ENCODE peak calls at places on chromosomes 6 and 20, in four cellular contexts. M is CD8-positive, alpha-beta T cell; A is tibial artery; N is A549. L is an unnamed sample. For H3K4me1, the result is how much of the 10 kb centered on the place peaks cover.

GRCh38 chr20:5463007-5463686 is 146.4 kb upstream of the PROKR2 start:
- DNase-seq in M (no peak), A (no peak), N (no peak), L (no peak)

GRCh38 chr6:1787894-1788293 is 178.2 kb downstream of the FOXC1 start:
- DNase-seq in M (no peak), A (peak), N (no peak), L (peak)

GRCh38 chr6:142328070-142328469 is 26.3 kb downstream of the ADGRG6 start:
- DNase-seq in M (no peak), A (no peak), N (no peak), L (no peak)

GRCh38 chr6:158321960-158322359 is 9.7 kb downstream of the TULP4 start:
- DNase-seq in M (no peak), A (no peak), N (no peak), L (no peak)

GRCh38 chr6:138545621-138545980 is 46.3 kb upstream of the NHSL1 start:
- DNase-seq in M (no peak), A (peak), N (no peak), L (no peak)

GRCh38 chr6:33962186-33962585 is 158.4 kb upstream of the MLN start:
- DNase-seq in M (no peak), A (no peak), N (no peak), L (peak)

GRCh38 chr6:159645659-159646058 is 47.4 kb downstream of the SOD2 start:
- DNase-seq in M (no peak), A (no peak), N (no peak), L (no peak)

GRCh38 chr6:160348552-160349441 is 619 bp downstream of the SLC22A3 start:
- DNase-seq in M (no peak), A (no peak), N (peak), L (no peak)

GRCh38 chr6:113953346-113953745 is 17.6 kb downstream of the HDAC2 start:
- DNase-seq in M (no peak), A (no peak), N (no peak), L (no peak)

GRCh38 chr6:111534366-111534765 is 51.3 kb upstream of the REV3L start:
- DNase-seq in M (no peak), A (no peak), N (peak), L (no peak)

GRCh38 chr20:33675127-33675954 is 1.1 kb upstream of the NECAB3 start:
- DNase-seq in M (no peak), A (peak), N (no peak), L (no peak)

GRCh38 chr20:61268024-61268423 is 16.0 kb downstream of the CDH4 start:
- DNase-seq in M (no peak), A (no peak), N (no peak), L (no peak)

GRCh38 chr6:6942826-6943225 is 164.9 kb upstream of the RREB1 start:
- DNase-seq in M (no peak), A (peak), N (no peak), L (no peak)

GRCh38 chr6:45422541-45423110 is 44.9 kb upstream of the SUPT3H start:
- DNase-seq in M (peak), A (no peak), N (peak), L (no peak)

GRCh38 chr6:3410385-3411360 is 46.2 kb downstream of the SLC22A23 start:
- DNase-seq in M (peak), A (peak), N (peak), L (no peak)

DNA sequence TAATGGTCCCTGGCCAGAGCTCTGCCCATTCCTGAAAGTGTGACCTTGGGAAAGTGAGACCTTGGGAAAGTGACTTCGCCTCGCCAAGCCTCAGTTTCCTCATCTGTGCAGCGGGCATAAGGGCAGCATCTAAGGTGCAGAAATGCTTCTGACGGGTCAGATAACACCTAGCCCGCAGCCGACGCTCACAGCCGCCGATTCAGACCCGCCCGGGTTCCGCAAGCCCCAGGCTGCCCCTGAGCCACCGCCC is 486 bp downstream of the FKBP1A start:
- DNase-seq in M (no peak), A (no peak), N (no peak), L (no peak)
- H3K4me1 ChIP-seq in M (half or more), A (under half), N (under half), L (under half)

DNA sequence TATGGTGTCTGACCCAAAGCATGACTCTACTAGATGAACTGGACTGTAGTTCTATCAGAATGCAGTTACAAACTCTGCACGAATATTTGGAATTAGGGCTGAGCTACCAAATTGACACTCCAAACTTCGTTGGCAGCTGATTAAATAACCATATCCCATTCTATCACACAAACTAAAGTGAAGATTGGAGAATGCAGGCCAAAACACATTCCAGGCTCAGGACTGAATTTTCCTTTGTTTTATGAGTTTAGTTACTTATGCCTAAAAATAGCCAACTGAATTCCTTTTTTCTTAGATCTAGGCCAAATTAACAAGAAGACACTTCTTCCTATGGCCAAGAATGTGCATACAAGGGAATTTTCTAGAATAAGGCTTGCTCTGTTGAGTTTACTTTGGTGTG is 9.7 kb upstream of the KIAA0408 start:
- DNase-seq in M (no peak), A (no peak), N (no peak), L (no peak)
- H3K4me1 ChIP-seq in M (under half), A (under half), N (under half), L (under half)

DNA sequence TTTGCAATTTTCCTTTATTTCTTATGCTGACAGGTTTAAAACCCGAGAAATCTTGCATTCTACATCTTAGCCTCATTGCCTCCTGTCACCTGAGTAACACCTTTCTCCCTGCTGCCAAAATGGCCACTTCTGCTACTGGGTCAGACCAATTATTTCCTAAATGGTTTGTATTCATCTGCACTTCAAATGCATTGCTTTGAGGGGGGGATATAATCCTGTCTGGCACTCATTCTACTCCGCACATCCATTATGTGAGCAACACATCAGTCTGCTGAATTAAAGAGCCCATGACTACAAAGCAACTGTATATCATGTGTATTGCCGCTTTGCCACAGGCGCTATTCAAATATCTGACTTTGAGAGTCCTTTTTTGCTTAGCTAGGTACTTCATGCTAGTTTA is 141.6 kb upstream of the TSHZ2 start:
- DNase-seq in M (no peak), A (no peak), N (no peak), L (no peak)
- H3K4me1 ChIP-seq in M (under half), A (under half), N (under half), L (under half)

GRCh38 chr6:166203003-166203640 is 35.5 kb upstream of the TBXT start:
- DNase-seq in M (no peak), A (no peak), N (no peak), L (no peak)

GRCh38 chr6:166203641-166204222 is 36.1 kb upstream of the TBXT start:
- DNase-seq in M (no peak), A (no peak), N (no peak), L (no peak)

GRCh38 chr6:166201878-166202277 is 34.2 kb upstream of the TBXT start:
- DNase-seq in M (no peak), A (no peak), N (no peak), L (no peak)

GRCh38 chr6:166204852-166205650 is 37.4 kb upstream of the TBXT start:
- DNase-seq in M (no peak), A (no peak), N (no peak), L (no peak)

DNA sequence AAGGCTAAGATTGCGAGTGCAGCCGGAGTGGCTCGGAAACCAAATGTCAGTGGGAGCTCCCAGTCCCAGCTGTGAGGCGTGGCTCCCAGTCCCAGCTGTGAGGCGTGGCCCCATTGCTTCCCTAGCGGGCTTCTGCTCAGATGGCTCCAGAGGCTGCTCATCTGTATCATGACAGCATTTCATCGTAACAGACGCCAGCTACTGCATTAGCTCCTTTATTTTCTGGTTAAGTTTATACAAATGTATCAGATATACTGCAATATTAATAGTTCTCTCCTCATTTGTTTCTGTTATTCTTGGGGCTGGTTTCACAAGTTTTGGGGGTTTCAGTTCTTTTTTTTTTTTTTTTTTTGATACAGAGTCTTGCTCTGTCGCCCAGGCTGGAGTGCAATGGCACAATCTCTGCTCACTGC is 34.7 kb upstream of the TBXT start:
- DNase-seq in M (no peak), A (peak), N (no peak), L (no peak)
- H3K4me1 ChIP-seq in M (under half), A (under half), N (under half), L (under half)

GRCh38 chr6:37004044-37004984 is 1.1 kb upstream of the FGD2 start:
- DNase-seq in M (no peak), A (no peak), N (no peak), L (no peak)

GRCh38 chr6:37005827-37006514 is 516 bp downstream of the FGD2 start:
- DNase-seq in M (no peak), A (no peak), N (no peak), L (no peak)

GRCh38 chr6:37006793-37007339 is 1.4 kb downstream of the FGD2 start:
- DNase-seq in M (no peak), A (no peak), N (no peak), L (no peak)

GRCh38 chr6:37007340-37008043 is 2.0 kb downstream of the FGD2 start:
- DNase-seq in M (no peak), A (peak), N (no peak), L (no peak)

GRCh38 chr6:37005061-37005810 is at the start of gene FGD2:
- DNase-seq in M (no peak), A (peak), N (no peak), L (no peak)
- H3K4me1 ChIP-seq in M (under half), A (under half), N (under half), L (under half)

GRCh38 chr6:32625137-32625536 is 12.1 kb upstream of the HLA-DQA1 start:
- DNase-seq in M (no peak), A (no peak), N (no peak), L (no peak)
- H3K4me1 ChIP-seq in M (under half), A (under half), N (under half), L (under half)

GRCh38 chr6:37766717-37767116 is 52.8 kb upstream of the ZFAND3 start:
- DNase-seq in M (no peak), A (no peak), N (no peak), L (no peak)

GRCh38 chr6:37761872-37762271 is 57.7 kb upstream of the ZFAND3 start:
- DNase-seq in M (no peak), A (no peak), N (no peak), L (no peak)

GRCh38 chr6:37759221-37760154 is 60.0 kb upstream of the ZFAND3 start:
- DNase-seq in M (no peak), A (no peak), N (no peak), L (no peak)

GRCh38 chr6:37763413-37763812 is 56.1 kb upstream of the ZFAND3 start:
- DNase-seq in M (no peak), A (no peak), N (no peak), L (no peak)

GRCh38 chr6:37765182-37765780 is 54.2 kb upstream of the ZFAND3 start:
- DNase-seq in M (no peak), A (no peak), N (no peak), L (no peak)
- H3K4me1 ChIP-seq in M (under half), A (under half), N (under half), L (under half)

GRCh38 chr6:151291145-151292055 is 51.6 kb downstream of the AKAP12 start:
- DNase-seq in M (no peak), A (peak), N (no peak), L (no peak)
- H3K4me1 ChIP-seq in M (under half), A (under half), N (under half), L (under half)